ENCODE peak calls at places on chromosome 4, in ten cellular contexts. X is left lung; V is dermis microvascular lymphatic vessel endothelial cell; H is mesendoderm; Y is ecto neural progenitor cell; D is foreskin fibroblast; R is stimulated activated CD4-positive, alpha-beta T cell treated with anti-CD3 and anti-CD28 coated beads, Interleukin-4, amount 100 ng/mL, for 4 hours; A is GM03348; U is KG1; I is activated CD8-positive, alpha-beta T cell treated with anti-CD3 and anti-CD28 coated beads, Interleukin-2, amount 10 ng/mL, durations not matched to agents 7 days and 5 days. Q is an unnamed sample.

GRCh38 chr4:30760560-30760959 is 40.4 kb downstream of the PCDH7 start:
- DNase-seq in X (no peak), V (no peak), H (no peak), Y (no peak), D (no peak), R (no peak), A (no peak), U (no peak), I (no peak), Q (no peak)

GRCh38 chr4:51885371-51885770 is 42.4 kb downstream of the DCUN1D4 start:
- DNase-seq in X (no peak), V (peak; percentile 15), H (peak; percentile 77), Y (no peak), D (peak; percentile 45), R (no peak), A (peak; percentile 50), U (no peak), I (peak; percentile 24), Q (no peak)

GRCh38 chr4:24810016-24810415 is 14.6 kb downstream of the SOD3 start:
- DNase-seq in X (no peak), V (no peak), H (no peak), Y (no peak), D (peak; percentile 54), R (no peak), A (peak; percentile 36), U (no peak), I (no peak), Q (no peak)

GRCh38 chr4:40842318-40842717 is 92.6 kb downstream of the NSUN7 start:
- DNase-seq in X (no peak), V (no peak), H (no peak), Y (no peak), D (peak; percentile 21), R (no peak), A (no peak), U (no peak), I (no peak), Q (no peak)

GRCh38 chr4:87541956-87542709 is 13.0 kb upstream of the SPARCL1 start:
- DNase-seq in X (no peak), V (no peak), H (no peak), Y (no peak), D (no peak), R (no peak), A (no peak), U (no peak), I (no peak), Q (no peak)

GRCh38 chr4:77159798-77160197 is 2.8 kb downstream of the CCNG2 start:
- DNase-seq in X (no peak), V (no peak), H (no peak), Y (no peak), D (no peak), R (no peak), A (no peak), U (no peak), I (no peak), Q (no peak)

GRCh38 chr4:145709336-145709735 is 29.4 kb downstream of the C4orf51 start:
- DNase-seq in X (no peak), V (no peak), H (no peak), Y (no peak), D (no peak), R (no peak), A (no peak), U (no peak), I (no peak), Q (no peak)

GRCh38 chr4:6891436-6892170 is 18.0 kb upstream of the TBC1D14 start:
- DNase-seq in X (peak; percentile 31), V (no peak), H (no peak), Y (no peak), D (no peak), R (no peak), A (no peak), U (no peak), I (no peak), Q (no peak)

GRCh38 chr4:4385729-4386295 is 1.1 kb upstream of the NSG1 start:
- DNase-seq in X (no peak), V (no peak), H (no peak), Y (no peak), D (no peak), R (no peak), A (no peak), U (no peak), I (no peak), Q (no peak)

GRCh38 chr4:8314691-8315255 is 45.2 kb downstream of the HTRA3 start:
- DNase-seq in X (no peak), V (no peak), H (no peak), Y (peak; percentile 37), D (no peak), R (no peak), A (no peak), U (no peak), I (no peak), Q (no peak)

GRCh38 chr4:18171896-18172295 is 150.3 kb upstream of the LCORL start:
- DNase-seq in X (no peak), V (no peak), H (no peak), Y (no peak), D (no peak), R (no peak), A (no peak), U (no peak), I (no peak), Q (no peak)

GRCh38 chr4:3661989-3662388 is 104.2 kb upstream of the ADRA2C start:
- DNase-seq in X (no peak), V (no peak), H (no peak), Y (no peak), D (no peak), R (no peak), A (no peak), U (no peak), I (no peak), Q (no peak)

Q was measured in stimulated activated naive B cell treated with anti-CD40 and anti-IgM and Interleukin-4, amounts not matched to agents 10 μg/mL and 1 μg/mL and 100 μg/mL, for 72 hours.